ENCODE peak calls at places on chromosomes 11 and 22, in five cellular contexts. One of them, this sample, is unnamed.

GRCh38 chr11:2419638-2420501 is 19.3 kb downstream of the TSSC4 start:
- DNase-seq in psoas muscle: peak; percentile 86
- DNase-seq in transverse colon: peak; percentile 84
- DNase-seq in lung: peak; percentile 71
- DNase-seq in thoracic aorta: no peak
- DNase-seq in this sample: peak; percentile 86

GRCh38 chr11:22341582-22341919 is 3.4 kb downstream of the SLC17A6 start:
- DNase-seq in thoracic aorta: no peak
- DNase-seq in psoas muscle: no peak
- DNase-seq in lung: no peak
- DNase-seq in transverse colon: no peak
- DNase-seq in this sample: no peak

GRCh38 chr22:39543095-39543494 is 10.5 kb upstream of the RPS19BP1 start:
- DNase-seq in lung: no peak
- DNase-seq in transverse colon: no peak
- DNase-seq in thoracic aorta: no peak
- DNase-seq in psoas muscle: no peak
- DNase-seq in this sample: peak; percentile 68

GRCh38 chr22:36540867-36541642 is 12.1 kb upstream of the EIF3D start:
- DNase-seq in lung: no peak
- DNase-seq in transverse colon: no peak
- DNase-seq in thoracic aorta: no peak
- DNase-seq in psoas muscle: no peak
- DNase-seq in this sample: no peak

GRCh38 chr22:30024231-30024630 is 56.0 kb upstream of the HORMAD2 start:
- DNase-seq in lung: no peak
- DNase-seq in transverse colon: no peak
- DNase-seq in thoracic aorta: no peak
- DNase-seq in psoas muscle: no peak
- DNase-seq in this sample: no peak

GRCh38 chr11:70111269-70112016 is 33.3 kb downstream of the ANO1 start:
- DNase-seq in lung: no peak
- DNase-seq in psoas muscle: peak; percentile 89
- DNase-seq in thoracic aorta: no peak
- DNase-seq in transverse colon: peak; percentile 48
- DNase-seq in this sample: peak; percentile 67

GRCh38 chr11:63917685-63918523 is 940 bp upstream of the RCOR2 start:
- DNase-seq in transverse colon: peak; percentile 62
- DNase-seq in psoas muscle: peak; percentile 88
- DNase-seq in thoracic aorta: no peak
- DNase-seq in lung: no peak
- DNase-seq in this sample: peak; percentile 63

GRCh38 chr22:46587492-46588278 is 32.5 kb upstream of the GRAMD4 start:
- DNase-seq in thoracic aorta: no peak
- DNase-seq in psoas muscle: peak; percentile 70
- DNase-seq in lung: no peak
- DNase-seq in transverse colon: peak; percentile 85
- DNase-seq in this sample: no peak

GRCh38 chr11:35541621-35542375 is 16.4 kb upstream of the PAMR1 start:
- DNase-seq in lung: no peak
- DNase-seq in transverse colon: peak; percentile 16
- DNase-seq in thoracic aorta: no peak
- DNase-seq in psoas muscle: peak; percentile 65
- DNase-seq in this sample: no peak

GRCh38 chr22:36365020-36365411 is 22.8 kb downstream of the MYH9 start:
- DNase-seq in psoas muscle: peak; percentile 62
- DNase-seq in transverse colon: peak; percentile 75
- DNase-seq in thoracic aorta: peak; percentile 91
- DNase-seq in lung: no peak
- DNase-seq in this sample: peak; percentile 90

GRCh38 chr11:44894217-44894617 is 56.5 kb downstream of the TP53I11 start:
- DNase-seq in thoracic aorta: no peak
- DNase-seq in transverse colon: peak; percentile 58
- DNase-seq in psoas muscle: peak; percentile 69
- DNase-seq in lung: no peak
- DNase-seq in this sample: peak; percentile 89

GRCh38 chr11:123122341-123122740 is 60.4 kb upstream of the HSPA8 start:
- DNase-seq in lung: peak; percentile 46
- DNase-seq in psoas muscle: no peak
- DNase-seq in thoracic aorta: no peak
- DNase-seq in transverse colon: peak; percentile 21
- DNase-seq in this sample: peak; percentile 91

GRCh38 chr11:107293677-107294344 is 163.8 kb downstream of the CWF19L2 start:
- DNase-seq in thoracic aorta: no peak
- DNase-seq in psoas muscle: no peak
- DNase-seq in lung: no peak
- DNase-seq in transverse colon: no peak
- DNase-seq in this sample: peak; percentile 62

GRCh38 chr11:71223671-71224660 is 28.4 kb downstream of the SHANK2 start:
- DNase-seq in psoas muscle: no peak
- DNase-seq in transverse colon: no peak
- DNase-seq in thoracic aorta: no peak
- DNase-seq in lung: no peak
- DNase-seq in this sample: no peak

GRCh38 chr11:26762089-26762488 is 40.2 kb upstream of the SLC5A12 start:
- DNase-seq in lung: no peak
- DNase-seq in psoas muscle: no peak
- DNase-seq in transverse colon: no peak
- DNase-seq in thoracic aorta: no peak
- DNase-seq in this sample: no peak

GRCh38 chr22:19172213-19173046 is 6.1 kb downstream of the SLC25A1 start:
- DNase-seq in thoracic aorta: no peak
- DNase-seq in psoas muscle: no peak
- DNase-seq in lung: no peak
- DNase-seq in transverse colon: no peak
- DNase-seq in this sample: no peak
- H3K4me1 ChIP-seq in thoracic aorta: peaks cover 28% of the 10 kb centered on the region
- H3K4me1 ChIP-seq in psoas muscle: peaks cover 21% of the 10 kb centered on the region
- H3K4me1 ChIP-seq in lung: peaks cover 4% of the 10 kb centered on the region
- H3K4me1 ChIP-seq in transverse colon: peaks cover 50% of the 10 kb centered on the region
- H3K4me1 ChIP-seq in this sample: peaks cover 19% of the 10 kb centered on the region

GRCh38 chr11:57073121-57073520 is 84.4 kb downstream of the OR5AK2 start:
- DNase-seq in transverse colon: no peak
- DNase-seq in lung: no peak
- DNase-seq in psoas muscle: no peak
- DNase-seq in thoracic aorta: no peak
- DNase-seq in this sample: no peak
- H3K27ac ChIP-seq in transverse colon: peak overlapping the region; percentile 44
- H3K27ac ChIP-seq in lung: no peak overlapping the region
- H3K27ac ChIP-seq in psoas muscle: no peak overlapping the region
- H3K27ac ChIP-seq in thoracic aorta: no peak overlapping the region
- H3K27ac ChIP-seq in this sample: no peak overlapping the region

DNA sequence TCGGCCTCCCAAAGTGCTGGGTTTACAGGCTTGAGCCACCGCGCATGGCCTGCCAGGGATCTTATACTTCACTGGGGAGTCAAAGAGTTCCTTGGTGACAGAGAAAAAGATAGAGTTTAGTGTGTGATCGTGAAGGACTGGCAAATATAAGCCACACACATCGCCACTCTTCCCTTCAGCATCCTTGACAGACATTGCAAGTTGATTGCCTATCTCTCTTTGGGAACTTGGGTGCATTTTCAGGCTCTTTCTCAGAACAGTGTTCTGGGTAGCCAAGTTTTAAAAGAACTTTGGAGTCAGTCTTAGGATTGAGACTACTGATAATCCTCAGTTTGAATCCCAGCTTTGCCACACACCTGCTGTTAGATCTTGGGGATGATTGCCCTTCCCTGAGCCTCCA is 19.8 kb downstream of the MIAT start:
- DNase-seq in psoas muscle: no peak
- DNase-seq in lung: no peak
- DNase-seq in transverse colon: no peak
- DNase-seq in thoracic aorta: no peak
- DNase-seq in this sample: no peak
- H3K4me1 ChIP-seq in psoas muscle: peaks cover 18% of the 10 kb centered on the region
- H3K4me1 ChIP-seq in lung: peaks cover 6% of the 10 kb centered on the region
- H3K4me1 ChIP-seq in transverse colon: peaks cover 24% of the 10 kb centered on the region
- H3K4me1 ChIP-seq in thoracic aorta: peaks cover 19% of the 10 kb centered on the region
- H3K4me1 ChIP-seq in this sample: peaks cover 14% of the 10 kb centered on the region

GRCh38 chr11:72701466-72701865 is 27.2 kb upstream of the PDE2A start:
- DNase-seq in lung: no peak
- DNase-seq in thoracic aorta: no peak
- DNase-seq in psoas muscle: no peak
- DNase-seq in transverse colon: no peak
- DNase-seq in this sample: no peak

GRCh38 chr11:72703281-72704008 is 29.2 kb upstream of the PDE2A start:
- DNase-seq in transverse colon: no peak
- DNase-seq in lung: no peak
- DNase-seq in psoas muscle: peak; percentile 91
- DNase-seq in thoracic aorta: no peak
- DNase-seq in this sample: no peak

GRCh38 chr11:72702096-72702495 is 27.9 kb upstream of the PDE2A start:
- DNase-seq in lung: no peak
- DNase-seq in transverse colon: no peak
- DNase-seq in psoas muscle: no peak
- DNase-seq in thoracic aorta: no peak
- DNase-seq in this sample: no peak

GRCh38 chr11:72704028-72704782 is 30.0 kb upstream of the PDE2A start:
- DNase-seq in psoas muscle: no peak
- DNase-seq in thoracic aorta: no peak
- DNase-seq in lung: no peak
- DNase-seq in transverse colon: no peak
- DNase-seq in this sample: no peak

DNA sequence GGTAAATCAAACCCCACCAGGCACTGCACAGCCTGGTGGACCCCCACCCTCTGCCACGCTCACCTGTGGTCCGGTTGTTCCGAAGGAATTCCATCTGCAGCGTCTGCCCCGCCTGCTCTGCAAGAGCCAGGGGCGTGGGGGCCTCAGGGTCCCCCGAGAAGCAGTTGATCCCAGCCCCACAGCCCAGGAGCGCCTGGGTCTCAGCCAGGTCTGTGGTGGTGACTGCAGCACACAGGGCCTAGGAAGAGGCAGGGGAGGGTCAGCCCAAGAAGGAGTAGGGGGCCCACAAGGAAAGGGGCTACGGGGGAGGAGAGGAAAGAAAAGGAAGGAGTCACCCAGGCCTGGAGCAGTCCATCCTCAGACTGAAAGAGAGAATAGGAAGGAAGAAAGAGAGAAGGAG is 28.6 kb upstream of the PDE2A start:
- DNase-seq in lung: no peak
- DNase-seq in thoracic aorta: no peak
- DNase-seq in psoas muscle: no peak
- DNase-seq in transverse colon: no peak
- DNase-seq in this sample: no peak
- H3K27ac ChIP-seq in lung: no peak overlapping the region
- H3K27ac ChIP-seq in thoracic aorta: no peak overlapping the region
- H3K27ac ChIP-seq in psoas muscle: no peak overlapping the region
- H3K27ac ChIP-seq in transverse colon: no peak overlapping the region
- H3K27ac ChIP-seq in this sample: no peak overlapping the region

DNA sequence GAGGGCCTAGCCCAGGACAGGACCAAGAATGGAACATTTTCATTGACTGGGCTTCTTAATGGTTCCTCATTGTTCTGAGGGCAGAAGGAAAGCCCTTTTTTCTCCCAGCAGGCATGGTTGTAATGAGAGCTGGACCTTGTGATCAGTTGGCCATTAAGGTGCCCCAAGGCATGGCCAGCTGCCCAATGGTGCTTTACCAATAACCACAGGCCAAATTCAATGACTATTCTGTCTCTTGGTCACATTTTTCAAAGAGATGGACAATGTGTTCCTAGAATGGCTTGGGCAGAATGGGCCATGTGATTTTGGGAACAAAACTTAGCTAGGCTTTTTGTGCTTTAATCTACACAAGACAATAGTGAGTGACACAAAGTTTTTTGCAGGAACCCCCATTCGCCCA is 7.3 kb downstream of the NAV2 start:
- DNase-seq in psoas muscle: no peak
- DNase-seq in lung: no peak
- DNase-seq in transverse colon: no peak
- DNase-seq in thoracic aorta: no peak
- DNase-seq in this sample: no peak
- H3K4me1 ChIP-seq in psoas muscle: no peaks in the 10 kb centered on the region
- H3K4me1 ChIP-seq in lung: peaks cover 19% of the 10 kb centered on the region
- H3K4me1 ChIP-seq in transverse colon: peaks cover 18% of the 10 kb centered on the region
- H3K4me1 ChIP-seq in thoracic aorta: peaks cover 60% of the 10 kb centered on the region
- H3K4me1 ChIP-seq in this sample: peaks cover 4% of the 10 kb centered on the region

GRCh38 chr11:82731691-82732277 is 1.9 kb downstream of the FAM181B start:
- DNase-seq in thoracic aorta: no peak
- DNase-seq in psoas muscle: no peak
- DNase-seq in transverse colon: no peak
- DNase-seq in lung: no peak
- DNase-seq in this sample: no peak
- H3K27ac ChIP-seq in thoracic aorta: no peak overlapping the region
- H3K27ac ChIP-seq in psoas muscle: no peak overlapping the region
- H3K27ac ChIP-seq in transverse colon: no peak overlapping the region
- H3K27ac ChIP-seq in lung: no peak overlapping the region
- H3K27ac ChIP-seq in this sample: no peak overlapping the region

GRCh38 chr11:58578136-58578634 is 678 bp upstream of the ZFP91 start:
- DNase-seq in transverse colon: peak; percentile 97
- DNase-seq in psoas muscle: peak; percentile 98
- DNase-seq in thoracic aorta: peak; percentile 81
- DNase-seq in lung: peak; percentile 94
- DNase-seq in this sample: peak; percentile 99

GRCh38 chr11:58582437-58582836 is 3.6 kb downstream of the ZFP91 start:
- DNase-seq in psoas muscle: no peak
- DNase-seq in thoracic aorta: no peak
- DNase-seq in lung: no peak
- DNase-seq in transverse colon: no peak
- DNase-seq in this sample: no peak

GRCh38 chr11:58579192-58580129 is 598 bp downstream of the ZFP91 start:
- DNase-seq in thoracic aorta: peak; percentile 78
- DNase-seq in psoas muscle: peak; percentile 96
- DNase-seq in transverse colon: peak; percentile 94
- DNase-seq in lung: peak; percentile 92
- DNase-seq in this sample: peak; percentile 94

GRCh38 chr11:58578635-58579191 is at the start of gene ZFP91:
- DNase-seq in thoracic aorta: peak; percentile 95
- DNase-seq in psoas muscle: peak; percentile 99
- DNase-seq in transverse colon: peak; percentile 98
- DNase-seq in lung: peak; percentile 97
- DNase-seq in this sample: peak; percentile 99

DNA sequence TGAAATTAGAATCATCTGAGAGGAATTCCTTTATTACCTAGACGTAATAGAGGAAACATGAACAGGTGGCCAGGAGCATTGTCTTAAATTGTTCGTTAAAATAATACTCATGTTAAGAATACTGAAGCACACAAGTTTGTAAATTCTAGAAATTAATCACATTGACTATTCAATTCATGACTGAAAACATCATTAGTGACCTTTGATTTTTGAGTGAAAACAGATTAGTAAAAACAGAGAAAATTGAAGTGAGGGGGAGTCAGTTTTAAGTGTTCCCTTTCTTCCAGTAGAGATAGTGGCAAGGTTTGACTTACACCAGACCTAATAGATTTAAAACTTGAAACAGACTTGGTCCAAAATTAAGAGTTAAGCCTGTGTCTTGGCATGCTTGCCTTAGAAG is 1.4 kb downstream of the ZFP91 start:
- DNase-seq in transverse colon: no peak
- DNase-seq in thoracic aorta: no peak
- DNase-seq in lung: no peak
- DNase-seq in psoas muscle: no peak
- DNase-seq in this sample: no peak
- H3K4me1 ChIP-seq in transverse colon: peaks cover 71% of the 10 kb centered on the region
- H3K4me1 ChIP-seq in thoracic aorta: peaks cover 42% of the 10 kb centered on the region
- H3K4me1 ChIP-seq in lung: peaks cover 6% of the 10 kb centered on the region
- H3K4me1 ChIP-seq in psoas muscle: peaks cover 68% of the 10 kb centered on the region
- H3K4me1 ChIP-seq in this sample: peaks cover 8% of the 10 kb centered on the region

DNA sequence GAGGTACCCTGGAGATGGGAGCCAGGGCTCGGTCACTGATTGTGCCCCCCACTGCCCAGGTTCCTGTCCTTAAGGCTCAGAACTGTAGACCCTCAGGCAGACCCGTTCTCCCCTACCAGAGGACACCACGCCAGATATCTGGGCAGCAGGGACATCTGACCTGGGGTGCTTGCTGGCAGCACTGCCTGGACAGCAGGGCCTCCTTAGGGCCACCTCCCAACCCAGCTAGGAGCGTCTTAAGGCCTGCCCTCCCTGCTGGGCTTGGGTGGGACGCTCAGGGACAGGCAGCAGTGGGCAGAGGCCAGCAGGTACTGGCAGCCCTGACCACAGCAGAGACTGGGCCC is 3.1 kb downstream of the POLR2L start:
- DNase-seq in thoracic aorta: no peak
- DNase-seq in psoas muscle: no peak
- DNase-seq in lung: no peak
- DNase-seq in transverse colon: no peak
- DNase-seq in this sample: no peak
- H3K27ac ChIP-seq in thoracic aorta: no peak overlapping the region
- H3K27ac ChIP-seq in psoas muscle: no peak overlapping the region
- H3K27ac ChIP-seq in lung: no peak overlapping the region
- H3K27ac ChIP-seq in transverse colon: peak overlapping the region; percentile 28
- H3K27ac ChIP-seq in this sample: no peak overlapping the region

This sample was measured in cardiac muscle cell.